ENCODE peak calls at places on chromosomes 16 and 17, in four cellular contexts. G, M, F and P are unnamed samples.

GRCh38 chr16:66483689-66484452 is 56.8 kb downstream of the BEAN1 start:
- DNase-seq in G (peak), M (peak), F (peak), P (peak)

GRCh38 chr17:46940692-46941404 is 17.9 kb downstream of the GOSR2 start:
- DNase-seq in G (peak), M (no peak), F (peak), P (peak)

GRCh38 chr16:4660454-4661007 is 32.8 kb upstream of the NUDT16L1 start:
- DNase-seq in G (peak), M (peak), F (peak), P (no peak)

GRCh38 chr16:65547799-65548446 is 426.1 kb upstream of the CDH11 start:
- DNase-seq in G (no peak), M (no peak), F (peak), P (no peak)

GRCh38 chr17:67655478-67656148 is 62.1 kb upstream of the NOL11 start:
- DNase-seq in G (no peak), M (no peak), F (no peak), P (no peak)

GRCh38 chr16:82726306-82726705 is 99.5 kb downstream of the CDH13 start:
- DNase-seq in G (no peak), M (no peak), F (no peak), P (no peak)

GRCh38 chr17:8062807-8063483 is 24.1 kb downstream of the ALOX15B start:
- DNase-seq in G (no peak), M (no peak), F (peak), P (no peak)

GRCh38 chr17:12859520-12859919 is 70.2 kb downstream of the ARHGAP44 start:
- DNase-seq in G (no peak), M (no peak), F (no peak), P (peak)

GRCh38 chr17:45704251-45704650 is 79.9 kb upstream of the CRHR1 start:
- DNase-seq in G (no peak), M (no peak), F (no peak), P (no peak)

GRCh38 chr16:86562356-86562755 is 4.3 kb upstream of the FOXC2 start:
- DNase-seq in G (no peak), M (no peak), F (no peak), P (no peak)

GRCh38 chr17:9080296-9080914 is 59.1 kb downstream of the NTN1 start:
- DNase-seq in G (no peak), M (no peak), F (no peak), P (no peak)

GRCh38 chr17:60523822-60524221 is 2.2 kb downstream of the APPBP2 start:
- DNase-seq in G (no peak), M (no peak), F (no peak), P (no peak)
- H3K4me3 ChIP-seq in G (no peak), M (peak), F (peak), P (no peak)

GRCh38 chr17:49727353-49727752 is 19.6 kb upstream of the SLC35B1 start:
- DNase-seq in G (no peak), M (no peak), F (no peak), P (no peak)
- H3K4me3 ChIP-seq in G (no peak), M (no peak), F (no peak), P (no peak)

GRCh38 chr17:5431929-5432556 is 6.9 kb downstream of the C1QBP start:
- DNase-seq in G (no peak), M (no peak), F (no peak), P (no peak)
- H3K4me3 ChIP-seq in G (no peak), M (no peak), F (no peak), P (no peak)

DNA sequence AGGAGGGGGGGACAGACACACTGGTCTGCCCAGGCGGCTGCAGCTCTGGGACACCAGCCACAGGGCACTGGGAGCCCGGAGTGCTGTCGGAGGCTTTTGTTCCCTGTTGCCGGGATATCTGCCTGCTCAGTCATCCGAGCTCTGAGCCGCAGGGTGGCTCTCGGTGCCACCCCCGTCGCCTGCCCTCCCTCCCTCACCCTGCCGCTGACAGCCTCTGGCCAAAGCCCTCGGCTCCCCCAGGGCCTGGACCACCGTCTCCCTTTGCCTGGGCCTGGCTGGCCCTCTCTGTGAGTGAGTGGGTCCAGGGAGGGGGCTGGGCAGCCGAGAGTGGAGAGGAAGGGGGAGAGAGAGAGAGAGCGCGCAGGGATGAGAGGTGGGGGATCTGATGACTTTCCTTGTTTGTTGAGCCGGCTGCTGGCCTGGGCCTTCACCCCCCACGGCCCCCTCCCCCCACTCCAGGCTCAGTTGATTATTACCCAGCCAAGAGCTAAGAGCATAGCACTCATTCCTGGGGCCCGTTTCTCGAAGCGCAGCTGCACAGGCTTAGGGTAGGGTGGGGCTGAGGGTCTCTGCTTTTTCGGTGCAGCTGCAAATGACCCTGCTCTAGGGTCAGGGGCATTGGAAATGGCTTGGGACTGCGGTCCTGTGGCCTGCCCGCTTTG is 2.7 kb downstream of the FOXJ1 start:
- DNase-seq in G (no peak), M (peak), F (no peak), P (no peak)
- H3K4me3 ChIP-seq in G (no peak), M (peak), F (no peak), P (no peak)